ENCODE peak calls at places on chromosomes 2 and 18, in seven cellular contexts. B is BJ; S is GM23338; Y is activated T-helper 1 cell treated with anti-CD3 and anti-CD28 coated beads, Interleukin-12 subunit alpha, Interleukin-12 subunit beta, Interleukin-2, Interleukin-4 antibody, amounts not matched to agents 30 ng/mL and 10 ng/mL and 1 ng/mL, durations not matched to agents 14 hours and 24 hours and 36 hours; M is frontal cortex; D is ELR; G is Calu3. W is an unnamed sample.

GRCh38 chr18:10085876-10086275 is 172.1 kb downstream of the VAPA start:
- DNase-seq in D (no peak), Y (no peak), G (no peak), M (no peak), S (no peak), B (no peak), W (no peak)

GRCh38 chr2:222296911-222297599 is 1.7 kb downstream of the PAX3 start:
- DNase-seq in Y (no peak), D (peak), M (no peak), G (no peak), B (no peak), S (peak), W (no peak)

GRCh38 chr2:236366406-236366805 is 102.2 kb upstream of the ASB18 start:
- DNase-seq in S (no peak), G (no peak), Y (peak), D (no peak), B (no peak), M (no peak), W (no peak)

GRCh38 chr2:46460991-46461715 is 18.2 kb upstream of the TMEM247 start:
- DNase-seq in M (peak), S (peak), G (peak), Y (peak), D (peak), B (no peak), W (no peak)

GRCh38 chr2:202765435-202765834 is 106.1 kb downstream of the ICA1L start:
- DNase-seq in M (no peak), D (no peak), Y (no peak), B (no peak), S (no peak), G (no peak), W (peak)

GRCh38 chr2:171958475-171958874 is 36.2 kb downstream of the HAT1 start:
- DNase-seq in Y (no peak), D (peak), G (no peak), M (no peak), S (no peak), B (peak), W (no peak)

GRCh38 chr18:70322928-70323327 is 34.1 kb downstream of the SOCS6 start:
- DNase-seq in G (no peak), Y (no peak), M (no peak), B (no peak), D (peak), S (no peak), W (no peak)

GRCh38 chr2:239550336-239550735 is 149.5 kb upstream of the HDAC4 start:
- DNase-seq in M (no peak), G (no peak), B (no peak), Y (no peak), D (no peak), S (no peak), W (no peak)

GRCh38 chr2:240394549-240394948 is 40.9 kb upstream of the GPC1 start:
- DNase-seq in D (no peak), S (no peak), Y (no peak), B (no peak), M (no peak), G (no peak), W (no peak)

GRCh38 chr18:62387257-62387656 is 62.1 kb downstream of the TNFRSF11A start:
- DNase-seq in D (no peak), M (no peak), S (no peak), B (no peak), Y (no peak), G (no peak), W (no peak)

GRCh38 chr2:226795281-226796011 is 4.2 kb downstream of the IRS1 start:
- DNase-seq in B (no peak), Y (no peak), G (peak), M (no peak), S (no peak), D (peak), W (no peak)

GRCh38 chr2:164671664-164672396 is 50.5 kb upstream of the GRB14 start:
- DNase-seq in B (no peak), Y (no peak), D (no peak), G (no peak), S (no peak), M (no peak), W (no peak)

GRCh38 chr2:10778724-10779115 is 33.9 kb downstream of the PDIA6 start:
- DNase-seq in Y (no peak), B (no peak), D (no peak), M (no peak), G (no peak), S (no peak), W (no peak)

GRCh38 chr2:233163486-233164103 is 87.9 kb upstream of the ATG16L1 start:
- DNase-seq in M (no peak), S (no peak), D (no peak), B (no peak), Y (no peak), G (no peak), W (no peak)

GRCh38 chr2:1413156-1413690 is at the start of gene TPO:
- DNase-seq in B (no peak), G (no peak), S (no peak), D (no peak), Y (no peak), M (no peak), W (no peak)

GRCh38 chr2:237698338-237698694 is 70.9 kb downstream of the LRRFIP1 start:
- DNase-seq in Y (no peak), M (no peak), B (no peak), G (no peak), D (no peak), S (no peak), W (no peak)

GRCh38 chr18:31648966-31649429 is 35.4 kb downstream of the B4GALT6 start:
- DNase-seq in B (peak), G (peak), Y (no peak), M (peak), S (no peak), D (peak), W (peak)

GRCh38 chr2:1628893-1629292 is 115.4 kb downstream of the PXDN start:
- DNase-seq in G (no peak), Y (no peak), S (no peak), M (no peak), D (peak), B (no peak), W (peak)

GRCh38 chr2:176461098-176461497 is 191.9 kb downstream of the MTX2 start:
- DNase-seq in D (peak), S (no peak), Y (no peak), G (no peak), M (no peak), B (no peak), W (no peak)

GRCh38 chr18:24157855-24158254 is 19.0 kb downstream of the CABYR start:
- DNase-seq in D (no peak), Y (no peak), S (no peak), B (no peak), G (no peak), M (no peak), W (no peak)

W was measured in epithelial cell of prostate.